ENCODE peak calls at places on chromosome 6, in ten cellular contexts. One of them, this sample, is unnamed.
A peak's percentile ranks its signal among the peaks of the same experiment; 100 is the strongest.

GRCh38 chr6:27810768-27811298 is 101.4 kb downstream of the OR2B2 start:
- DNase-seq in adrenal gland: no peak
- DNase-seq in colonic mucosa: no peak
- DNase-seq in CD8-positive, alpha-beta memory T cell: no peak
- DNase-seq in substantia nigra: no peak
- DNase-seq in OCI-LY7: peak; percentile 80
- DNase-seq in HCT116: no peak
- DNase-seq in mammary epithelial cell: peak; percentile 6
- DNase-seq in Karpas-422: peak; percentile 57
- DNase-seq in heart left ventricle: no peak
- DNase-seq in this sample: no peak

GRCh38 chr6:21911208-21911607 is 317.7 kb downstream of the SOX4 start:
- DNase-seq in adrenal gland: no peak
- DNase-seq in colonic mucosa: no peak
- DNase-seq in CD8-positive, alpha-beta memory T cell: no peak
- DNase-seq in substantia nigra: no peak
- DNase-seq in OCI-LY7: no peak
- DNase-seq in HCT116: no peak
- DNase-seq in mammary epithelial cell: no peak
- DNase-seq in Karpas-422: no peak
- DNase-seq in heart left ventricle: no peak
- DNase-seq in this sample: no peak

GRCh38 chr6:93789532-93789931 is 370.2 kb upstream of the EPHA7 start:
- DNase-seq in adrenal gland: no peak
- DNase-seq in colonic mucosa: no peak
- DNase-seq in CD8-positive, alpha-beta memory T cell: no peak
- DNase-seq in substantia nigra: no peak
- DNase-seq in OCI-LY7: no peak
- DNase-seq in HCT116: no peak
- DNase-seq in mammary epithelial cell: no peak
- DNase-seq in Karpas-422: no peak
- DNase-seq in heart left ventricle: no peak
- DNase-seq in this sample: no peak

GRCh38 chr6:109527989-109528388 is 45.0 kb upstream of the ZBTB24 start:
- DNase-seq in adrenal gland: no peak
- DNase-seq in colonic mucosa: no peak
- DNase-seq in CD8-positive, alpha-beta memory T cell: no peak
- DNase-seq in substantia nigra: no peak
- DNase-seq in OCI-LY7: peak; percentile 19
- DNase-seq in HCT116: peak; percentile 21
- DNase-seq in mammary epithelial cell: peak; percentile 16
- DNase-seq in Karpas-422: peak; percentile 60
- DNase-seq in heart left ventricle: no peak
- DNase-seq in this sample: no peak

GRCh38 chr6:170393807-170394399 is 87.3 kb downstream of the FAM120B start:
- DNase-seq in adrenal gland: no peak
- DNase-seq in colonic mucosa: no peak
- DNase-seq in CD8-positive, alpha-beta memory T cell: no peak
- DNase-seq in substantia nigra: no peak
- DNase-seq in OCI-LY7: no peak
- DNase-seq in HCT116: no peak
- DNase-seq in mammary epithelial cell: peak; percentile 31
- DNase-seq in Karpas-422: no peak
- DNase-seq in heart left ventricle: no peak
- DNase-seq in this sample: no peak

GRCh38 chr6:157221049-157221816 is 102.1 kb downstream of the TMEM242 start:
- DNase-seq in adrenal gland: peak; percentile 87
- DNase-seq in colonic mucosa: peak; percentile 95
- DNase-seq in CD8-positive, alpha-beta memory T cell: peak; percentile 72
- DNase-seq in substantia nigra: peak; percentile 16
- DNase-seq in OCI-LY7: peak; percentile 72
- DNase-seq in HCT116: peak; percentile 63
- DNase-seq in mammary epithelial cell: peak; percentile 73
- DNase-seq in Karpas-422: peak; percentile 94
- DNase-seq in heart left ventricle: peak; percentile 79
- DNase-seq in this sample: peak; percentile 44

GRCh38 chr6:110756817-110757216 is 58.5 kb downstream of the CDK19 start:
- DNase-seq in adrenal gland: no peak
- DNase-seq in colonic mucosa: no peak
- DNase-seq in CD8-positive, alpha-beta memory T cell: no peak
- DNase-seq in substantia nigra: no peak
- DNase-seq in OCI-LY7: no peak
- DNase-seq in HCT116: no peak
- DNase-seq in mammary epithelial cell: no peak
- DNase-seq in Karpas-422: no peak
- DNase-seq in heart left ventricle: no peak
- DNase-seq in this sample: no peak

GRCh38 chr6:436308-437041 is 44.9 kb downstream of the IRF4 start:
- DNase-seq in adrenal gland: no peak
- DNase-seq in colonic mucosa: no peak
- DNase-seq in CD8-positive, alpha-beta memory T cell: no peak
- DNase-seq in substantia nigra: no peak
- DNase-seq in OCI-LY7: no peak
- DNase-seq in HCT116: peak; percentile 40
- DNase-seq in mammary epithelial cell: no peak
- DNase-seq in Karpas-422: no peak
- DNase-seq in heart left ventricle: no peak
- DNase-seq in this sample: no peak

GRCh38 chr6:39855356-39855995 is 63.3 kb downstream of the DAAM2 start:
- DNase-seq in adrenal gland: no peak
- DNase-seq in colonic mucosa: no peak
- DNase-seq in CD8-positive, alpha-beta memory T cell: no peak
- DNase-seq in substantia nigra: no peak
- DNase-seq in OCI-LY7: no peak
- DNase-seq in HCT116: no peak
- DNase-seq in mammary epithelial cell: no peak
- DNase-seq in Karpas-422: no peak
- DNase-seq in heart left ventricle: no peak
- DNase-seq in this sample: no peak

GRCh38 chr6:129617986-129618385 is 92.0 kb downstream of the ARHGAP18 start:
- DNase-seq in adrenal gland: no peak
- DNase-seq in colonic mucosa: no peak
- DNase-seq in CD8-positive, alpha-beta memory T cell: no peak
- DNase-seq in substantia nigra: no peak
- DNase-seq in OCI-LY7: no peak
- DNase-seq in HCT116: no peak
- DNase-seq in mammary epithelial cell: peak; percentile 28
- DNase-seq in Karpas-422: no peak
- DNase-seq in heart left ventricle: no peak
- DNase-seq in this sample: no peak

GRCh38 chr6:122495612-122496011 is 24.0 kb upstream of the SERINC1 start:
- DNase-seq in adrenal gland: no peak
- DNase-seq in colonic mucosa: no peak
- DNase-seq in CD8-positive, alpha-beta memory T cell: no peak
- DNase-seq in substantia nigra: no peak
- DNase-seq in OCI-LY7: no peak
- DNase-seq in HCT116: no peak
- DNase-seq in mammary epithelial cell: no peak
- DNase-seq in Karpas-422: no peak
- DNase-seq in heart left ventricle: no peak
- DNase-seq in this sample: no peak

GRCh38 chr6:149941583-149942460 is at the start of gene ULBP2:
- DNase-seq in adrenal gland: peak; percentile 81
- DNase-seq in colonic mucosa: peak; percentile 90
- DNase-seq in CD8-positive, alpha-beta memory T cell: peak; percentile 91
- DNase-seq in substantia nigra: peak; percentile 11
- DNase-seq in OCI-LY7: peak; percentile 83
- DNase-seq in HCT116: peak; percentile 75
- DNase-seq in mammary epithelial cell: peak; percentile 97
- DNase-seq in Karpas-422: peak; percentile 88
- DNase-seq in heart left ventricle: peak; percentile 90
- DNase-seq in this sample: peak; percentile 90

GRCh38 chr6:125524356-125524755 is 222.6 kb upstream of the HDDC2 start:
- DNase-seq in adrenal gland: no peak
- DNase-seq in colonic mucosa: no peak
- DNase-seq in CD8-positive, alpha-beta memory T cell: no peak
- DNase-seq in substantia nigra: no peak
- DNase-seq in OCI-LY7: no peak
- DNase-seq in HCT116: no peak
- DNase-seq in mammary epithelial cell: no peak
- DNase-seq in Karpas-422: no peak
- DNase-seq in heart left ventricle: no peak
- DNase-seq in this sample: no peak

GRCh38 chr6:157849288-157850017 is 26.4 kb downstream of the SNX9 start:
- DNase-seq in adrenal gland: no peak
- DNase-seq in colonic mucosa: no peak
- DNase-seq in CD8-positive, alpha-beta memory T cell: no peak
- DNase-seq in substantia nigra: no peak
- DNase-seq in OCI-LY7: no peak
- DNase-seq in HCT116: no peak
- DNase-seq in mammary epithelial cell: no peak
- DNase-seq in Karpas-422: no peak
- DNase-seq in heart left ventricle: no peak
- DNase-seq in this sample: no peak

GRCh38 chr6:93104195-93104817 is 315.1 kb downstream of the EPHA7 start:
- DNase-seq in adrenal gland: no peak
- DNase-seq in colonic mucosa: no peak
- DNase-seq in CD8-positive, alpha-beta memory T cell: no peak
- DNase-seq in substantia nigra: no peak
- DNase-seq in OCI-LY7: no peak
- DNase-seq in HCT116: no peak
- DNase-seq in mammary epithelial cell: no peak
- DNase-seq in Karpas-422: no peak
- DNase-seq in heart left ventricle: no peak
- DNase-seq in this sample: no peak

GRCh38 chr6:33313105-33313708 is 671 bp downstream of the TAPBP start:
- DNase-seq in adrenal gland: peak; percentile 67
- DNase-seq in colonic mucosa: no peak
- DNase-seq in CD8-positive, alpha-beta memory T cell: no peak
- DNase-seq in substantia nigra: no peak
- DNase-seq in OCI-LY7: peak; percentile 76
- DNase-seq in HCT116: no peak
- DNase-seq in mammary epithelial cell: peak; percentile 37
- DNase-seq in Karpas-422: peak; percentile 75
- DNase-seq in heart left ventricle: peak; percentile 60
- DNase-seq in this sample: no peak

GRCh38 chr6:151001387-151002063 is 136.0 kb downstream of the MTHFD1L start:
- DNase-seq in adrenal gland: no peak
- DNase-seq in colonic mucosa: no peak
- DNase-seq in CD8-positive, alpha-beta memory T cell: no peak
- DNase-seq in substantia nigra: no peak
- DNase-seq in OCI-LY7: no peak
- DNase-seq in HCT116: no peak
- DNase-seq in mammary epithelial cell: no peak
- DNase-seq in Karpas-422: no peak
- DNase-seq in heart left ventricle: no peak
- DNase-seq in this sample: no peak

GRCh38 chr6:87923389-87924050 is 124.1 kb upstream of the SPACA1 start:
- DNase-seq in adrenal gland: no peak
- DNase-seq in colonic mucosa: no peak
- DNase-seq in CD8-positive, alpha-beta memory T cell: no peak
- DNase-seq in substantia nigra: no peak
- DNase-seq in OCI-LY7: peak; percentile 72
- DNase-seq in HCT116: no peak
- DNase-seq in mammary epithelial cell: no peak
- DNase-seq in Karpas-422: peak; percentile 59
- DNase-seq in heart left ventricle: no peak
- DNase-seq in this sample: no peak

GRCh38 chr6:87925373-87926060 is 122.1 kb upstream of the SPACA1 start:
- DNase-seq in adrenal gland: no peak
- DNase-seq in colonic mucosa: peak; percentile 23
- DNase-seq in CD8-positive, alpha-beta memory T cell: no peak
- DNase-seq in substantia nigra: no peak
- DNase-seq in OCI-LY7: peak; percentile 81
- DNase-seq in HCT116: no peak
- DNase-seq in mammary epithelial cell: no peak
- DNase-seq in Karpas-422: no peak
- DNase-seq in heart left ventricle: no peak
- DNase-seq in this sample: no peak

GRCh38 chr6:87926687-87927086 is 121.0 kb upstream of the SPACA1 start:
- DNase-seq in adrenal gland: no peak
- DNase-seq in colonic mucosa: no peak
- DNase-seq in CD8-positive, alpha-beta memory T cell: no peak
- DNase-seq in substantia nigra: no peak
- DNase-seq in OCI-LY7: no peak
- DNase-seq in HCT116: no peak
- DNase-seq in mammary epithelial cell: no peak
- DNase-seq in Karpas-422: no peak
- DNase-seq in heart left ventricle: no peak
- DNase-seq in this sample: no peak

GRCh38 chr6:87922947-87923330 is 124.7 kb upstream of the SPACA1 start:
- DNase-seq in adrenal gland: no peak
- DNase-seq in colonic mucosa: no peak
- DNase-seq in CD8-positive, alpha-beta memory T cell: no peak
- DNase-seq in substantia nigra: no peak
- DNase-seq in OCI-LY7: peak; percentile 98
- DNase-seq in HCT116: no peak
- DNase-seq in mammary epithelial cell: no peak
- DNase-seq in Karpas-422: peak; percentile 81
- DNase-seq in heart left ventricle: no peak
- DNase-seq in this sample: no peak

GRCh38 chr6:87926072-87926471 is 121.6 kb upstream of the SPACA1 start:
- DNase-seq in adrenal gland: no peak
- DNase-seq in colonic mucosa: no peak
- DNase-seq in CD8-positive, alpha-beta memory T cell: no peak
- DNase-seq in substantia nigra: no peak
- DNase-seq in OCI-LY7: no peak
- DNase-seq in HCT116: no peak
- DNase-seq in mammary epithelial cell: no peak
- DNase-seq in Karpas-422: no peak
- DNase-seq in heart left ventricle: no peak
- DNase-seq in this sample: no peak
- H3K27ac ChIP-seq in adrenal gland: no peak overlapping the region
- H3K27ac ChIP-seq in colonic mucosa: no peak overlapping the region
- H3K27ac ChIP-seq in CD8-positive, alpha-beta memory T cell: no peak overlapping the region
- H3K27ac ChIP-seq in substantia nigra: no peak overlapping the region
- H3K27ac ChIP-seq in OCI-LY7: peak overlapping the region; percentile 99
- H3K27ac ChIP-seq in HCT116: no peak overlapping the region
- H3K27ac ChIP-seq in mammary epithelial cell: no peak overlapping the region
- H3K27ac ChIP-seq in Karpas-422: peak overlapping the region; percentile 98
- H3K27ac ChIP-seq in heart left ventricle: no peak overlapping the region
- H3K27ac ChIP-seq in this sample: no peak overlapping the region

GRCh38 chr6:24240943-24241342 is 114.9 kb downstream of the NRSN1 start:
- DNase-seq in adrenal gland: no peak
- DNase-seq in colonic mucosa: no peak
- DNase-seq in CD8-positive, alpha-beta memory T cell: no peak
- DNase-seq in substantia nigra: no peak
- DNase-seq in OCI-LY7: no peak
- DNase-seq in HCT116: no peak
- DNase-seq in mammary epithelial cell: no peak
- DNase-seq in Karpas-422: no peak
- DNase-seq in heart left ventricle: no peak
- DNase-seq in this sample: no peak
- H3K27ac ChIP-seq in adrenal gland: no peak overlapping the region
- H3K27ac ChIP-seq in colonic mucosa: no peak overlapping the region
- H3K27ac ChIP-seq in CD8-positive, alpha-beta memory T cell: no peak overlapping the region
- H3K27ac ChIP-seq in substantia nigra: no peak overlapping the region
- H3K27ac ChIP-seq in OCI-LY7: no peak overlapping the region
- H3K27ac ChIP-seq in HCT116: no peak overlapping the region
- H3K27ac ChIP-seq in mammary epithelial cell: no peak overlapping the region
- H3K27ac ChIP-seq in Karpas-422: no peak overlapping the region
- H3K27ac ChIP-seq in heart left ventricle: no peak overlapping the region
- H3K27ac ChIP-seq in this sample: no peak overlapping the region

GRCh38 chr6:80143312-80143960 is 37.0 kb downstream of the BCKDHB start:
- DNase-seq in adrenal gland: peak; percentile 96
- DNase-seq in colonic mucosa: peak; percentile 66
- DNase-seq in CD8-positive, alpha-beta memory T cell: no peak
- DNase-seq in substantia nigra: no peak
- DNase-seq in OCI-LY7: no peak
- DNase-seq in HCT116: peak; percentile 67
- DNase-seq in mammary epithelial cell: peak; percentile 84
- DNase-seq in Karpas-422: no peak
- DNase-seq in heart left ventricle: peak; percentile 48
- DNase-seq in this sample: no peak
- H3K27ac ChIP-seq in adrenal gland: no peak overlapping the region
- H3K27ac ChIP-seq in colonic mucosa: peak overlapping the region; percentile 42
- H3K27ac ChIP-seq in CD8-positive, alpha-beta memory T cell: no peak overlapping the region
- H3K27ac ChIP-seq in substantia nigra: no peak overlapping the region
- H3K27ac ChIP-seq in OCI-LY7: no peak overlapping the region
- H3K27ac ChIP-seq in HCT116: peak overlapping the region; percentile 14
- H3K27ac ChIP-seq in mammary epithelial cell: no peak overlapping the region
- H3K27ac ChIP-seq in Karpas-422: no peak overlapping the region
- H3K27ac ChIP-seq in heart left ventricle: no peak overlapping the region
- H3K27ac ChIP-seq in this sample: no peak overlapping the region

GRCh38 chr6:31574106-31575061 is 981 bp upstream of the TNF start:
- DNase-seq in adrenal gland: no peak
- DNase-seq in colonic mucosa: no peak
- DNase-seq in CD8-positive, alpha-beta memory T cell: no peak
- DNase-seq in substantia nigra: no peak
- DNase-seq in OCI-LY7: no peak
- DNase-seq in HCT116: no peak
- DNase-seq in mammary epithelial cell: no peak
- DNase-seq in Karpas-422: peak; percentile 83
- DNase-seq in heart left ventricle: no peak
- DNase-seq in this sample: no peak
- H3K27ac ChIP-seq in adrenal gland: no peak overlapping the region
- H3K27ac ChIP-seq in colonic mucosa: peak overlapping the region; percentile 1
- H3K27ac ChIP-seq in CD8-positive, alpha-beta memory T cell: peak overlapping the region; percentile 60
- H3K27ac ChIP-seq in substantia nigra: no peak overlapping the region
- H3K27ac ChIP-seq in OCI-LY7: peak overlapping the region; percentile 1
- H3K27ac ChIP-seq in HCT116: no peak overlapping the region
- H3K27ac ChIP-seq in mammary epithelial cell: no peak overlapping the region
- H3K27ac ChIP-seq in Karpas-422: peak overlapping the region; percentile 95
- H3K27ac ChIP-seq in heart left ventricle: peak overlapping the region; percentile 45
- H3K27ac ChIP-seq in this sample: no peak overlapping the region

This sample was measured in epithelial cell of prostate.